ENCODE peak calls at places on chromosomes 5 and 9, in seven cellular contexts. C is NCI-H2171; X is NCI-H510A treated with DMSO at 0.1 percent for 48 hours; D is central memory CD4-positive, alpha-beta T cell; E is CD8-positive, alpha-beta T cell; L is A549; N is activated B cell treated with CpG ODN at 0.5 μM for 24 hours. U is an unnamed sample.

GRCh38 chr5:169421677-169422076 is 120.7 kb upstream of the SLIT3 start:
- DNase-seq in C (no peak), X (no peak), D (no peak), E (no peak), L (no peak), N (no peak), U (no peak)

GRCh38 chr5:158234323-158235158 is 375.6 kb upstream of the CLINT1 start:
- DNase-seq in C (no peak), X (no peak), D (no peak), E (no peak), L (no peak), N (no peak), U (no peak)

GRCh38 chr5:55836191-55836590 is 15.0 kb upstream of the IL31RA start:
- DNase-seq in C (no peak), X (no peak), D (no peak), E (no peak), L (no peak), N (no peak), U (no peak)

GRCh38 chr5:76867827-76868693 is 18.2 kb downstream of the S100Z start:
- DNase-seq in C (no peak), X (peak; percentile 48), D (peak; percentile 46), E (peak; percentile 27), L (peak; percentile 55), N (peak; percentile 17), U (peak; percentile 62)

GRCh38 chr5:62594364-62594984 is 15.9 kb downstream of the LRRC70 start:
- DNase-seq in C (no peak), X (no peak), D (no peak), E (no peak), L (no peak), N (no peak), U (no peak)

GRCh38 chr5:165630211-165630866 is 2124.9 kb downstream of the MAT2B start:
- DNase-seq in C (peak; percentile 2), X (peak; percentile 9), D (no peak), E (no peak), L (peak; percentile 7), N (no peak), U (peak; percentile 14)

GRCh38 chr9:69937358-69937757 is 106.3 kb upstream of the MAMDC2 start:
- DNase-seq in C (no peak), X (no peak), D (no peak), E (no peak), L (no peak), N (no peak), U (no peak)

GRCh38 chr5:53948598-53948997 is 361.8 kb downstream of the ARL15 start:
- DNase-seq in C (no peak), X (no peak), D (no peak), E (no peak), L (no peak), N (no peak), U (no peak)

GRCh38 chr5:62466228-62466627 is 53.7 kb downstream of the IPO11 start:
- DNase-seq in C (no peak), X (no peak), D (no peak), E (no peak), L (no peak), N (no peak), U (no peak)

GRCh38 chr5:157189223-157189622 is 8.6 kb downstream of the ITK start:
- DNase-seq in C (no peak), X (no peak), D (no peak), E (no peak), L (no peak), N (no peak), U (no peak)

GRCh38 chr9:89080193-89080592 is 88.9 kb downstream of the S1PR3 start:
- DNase-seq in C (no peak), X (no peak), D (no peak), E (no peak), L (no peak), N (no peak), U (no peak)

GRCh38 chr5:140642718-140643117 is 3.5 kb downstream of the TMCO6 start:
- DNase-seq in C (no peak), X (no peak), D (no peak), E (no peak), L (no peak), N (no peak), U (no peak)

GRCh38 chr9:120890415-120891254 is 13.6 kb upstream of the PHF19 start:
- DNase-seq in C (no peak), X (peak; percentile 24), D (peak; percentile 81), E (no peak), L (no peak), N (no peak), U (no peak)

GRCh38 chr9:87386490-87386889 is 111.2 kb upstream of the DAPK1 start:
- DNase-seq in C (no peak), X (no peak), D (no peak), E (no peak), L (no peak), N (no peak), U (no peak)

GRCh38 chr9:136438548-136438908 is 1.1 kb downstream of the INPP5E start:
- DNase-seq in C (no peak), X (no peak), D (no peak), E (no peak), L (no peak), N (no peak), U (no peak)

GRCh38 chr9:86513429-86513828 is 159.2 kb upstream of the TUT7 start:
- DNase-seq in C (no peak), X (no peak), D (no peak), E (no peak), L (no peak), N (no peak), U (no peak)

GRCh38 chr5:98769256-98770157 is 4.0 kb upstream of the RGMB start:
- DNase-seq in C (no peak), X (no peak), D (no peak), E (no peak), L (peak; percentile 42), N (peak; percentile 36), U (peak; percentile 13)

GRCh38 chr5:180455872-180456271 is 38.3 kb upstream of the CNOT6 start:
- DNase-seq in C (no peak), X (no peak), D (no peak), E (no peak), L (no peak), N (no peak), U (no peak)

GRCh38 chr5:88502179-88503064 is 233.8 kb upstream of the TMEM161B start:
- DNase-seq in C (no peak), X (no peak), D (peak; percentile 25), E (no peak), L (no peak), N (no peak), U (no peak)

GRCh38 chr9:137277329-137278041 is at the start of gene TOR4A:
- DNase-seq in C (no peak), X (no peak), D (no peak), E (no peak), L (peak; percentile 89), N (peak; percentile 61), U (no peak)

GRCh38 chr9:109124089-109124488 is 4.3 kb upstream of the TMEM245 start:
- DNase-seq in C (no peak), X (no peak), D (no peak), E (no peak), L (no peak), N (no peak), U (no peak)

GRCh38 chr5:119966028-119966427 is 336.7 kb downstream of the FAM170A start:
- DNase-seq in C (no peak), X (no peak), D (no peak), E (no peak), L (no peak), N (no peak), U (no peak)

GRCh38 chr5:30871191-30871590 is 322.3 kb upstream of the CDH6 start:
- DNase-seq in C (no peak), X (no peak), D (no peak), E (no peak), L (no peak), N (no peak), U (no peak)

GRCh38 chr5:89560724-89561123 is 677.7 kb upstream of the MEF2C start:
- DNase-seq in C (no peak), X (peak; percentile 11), D (no peak), E (no peak), L (no peak), N (no peak), U (no peak)

GRCh38 chr9:72996684-72997314 is 43.9 kb upstream of the ALDH1A1 start:
- DNase-seq in C (no peak), X (no peak), D (no peak), E (no peak), L (no peak), N (no peak), U (no peak)

GRCh38 chr5:464843-465590 is 22.0 kb downstream of the EXOC3 start:
- DNase-seq in C (no peak), X (no peak), D (no peak), E (no peak), L (no peak), N (no peak), U (no peak)

GRCh38 chr9:38335686-38336085 is 56.8 kb upstream of the ALDH1B1 start:
- DNase-seq in C (no peak), X (no peak), D (no peak), E (no peak), L (no peak), N (no peak), U (no peak)

GRCh38 chr5:90709323-90710148 is 150.9 kb downstream of the ADGRV1 start:
- DNase-seq in C (no peak), X (no peak), D (no peak), E (no peak), L (peak; percentile 46), N (no peak), U (peak; percentile 26)

GRCh38 chr9:121299467-121300282 is 31.7 kb downstream of the GSN start:
- DNase-seq in C (peak; percentile 64), X (peak; percentile 17), D (no peak), E (no peak), L (no peak), N (peak; percentile 49), U (peak; percentile 15)

GRCh38 chr9:121744002-121744686 is 92.7 kb downstream of the DAB2IP start:
- DNase-seq in C (no peak), X (peak; percentile 5), D (no peak), E (no peak), L (peak; percentile 90), N (no peak), U (peak; percentile 26)

GRCh38 chr9:73219985-73220626 is 68.4 kb downstream of the ANXA1 start:
- DNase-seq in C (no peak), X (no peak), D (no peak), E (no peak), L (no peak), N (no peak), U (no peak)

GRCh38 chr5:29161897-29162296 is 2031.6 kb upstream of the CDH6 start:
- DNase-seq in C (no peak), X (peak; percentile 73), D (no peak), E (no peak), L (no peak), N (no peak), U (no peak)

GRCh38 chr9:6902423-6902822 is 144.7 kb downstream of the KDM4C start:
- DNase-seq in C (no peak), X (no peak), D (no peak), E (no peak), L (no peak), N (no peak), U (no peak)

GRCh38 chr9:20144255-20144654 is 355.4 kb upstream of the SLC24A2 start:
- DNase-seq in C (no peak), X (no peak), D (no peak), E (no peak), L (no peak), N (no peak), U (no peak)

U was measured in NCI-H1694 treated with DMSO at 0.1 percent for 48 hours.